ENCODE peak calls at places on chromosomes 16 and 17, in seven cellular contexts. C is activated B cell treated with CpG ODN at 0.5 μM for 24 hours, H is spleen, Q is Caco-2, E is AG04450, F is upper lobe of left lung, R is suprapubic skin. D is an unnamed sample.

GRCh38 chr16:56198755-56199114 is 7.4 kb downstream of the GNAO1 start:
- DNase-seq in Q (no peak), C (no peak), F (no peak), R (no peak), H (no peak), E (no peak), D (no peak)

GRCh38 chr16:64130140-64130539 is 991.7 kb downstream of the CDH11 start:
- DNase-seq in R (no peak), C (no peak), Q (no peak), F (no peak), H (no peak), E (no peak), D (no peak)

GRCh38 chr16:81485824-81486554 is 41.4 kb downstream of the CMIP start:
- DNase-seq in C (no peak), Q (no peak), F (no peak), E (no peak), H (no peak), R (no peak), D (no peak)

GRCh38 chr17:55281592-55282378 is 17.0 kb downstream of the HLF start:
- DNase-seq in Q (no peak), C (no peak), R (no peak), H (no peak), E (no peak), F (no peak), D (no peak)

GRCh38 chr16:49058382-49058781 is 223.3 kb downstream of the CBLN1 start:
- DNase-seq in C (no peak), Q (no peak), R (no peak), E (no peak), H (no peak), F (no peak), D (no peak)

GRCh38 chr17:16886655-16887322 is 85.1 kb downstream of the TNFRSF13B start:
- DNase-seq in F (no peak), H (peak), Q (no peak), R (no peak), E (no peak), C (no peak), D (no peak)

GRCh38 chr16:48335961-48336360 is 49.3 kb downstream of the SIAH1 start:
- DNase-seq in F (no peak), H (no peak), Q (no peak), C (no peak), E (peak), R (no peak), D (no peak)

GRCh38 chr17:82870541-82870940 is 30.7 kb upstream of the ZNF750 start:
- DNase-seq in F (no peak), Q (no peak), R (no peak), E (no peak), C (no peak), H (peak), D (no peak)

GRCh38 chr16:16101585-16101984 is 121.7 kb downstream of the ABCC6 start:
- DNase-seq in Q (no peak), R (no peak), E (no peak), H (no peak), C (no peak), F (no peak), D (no peak)

GRCh38 chr17:7313028-7313889 is 1.9 kb downstream of the GPS2 start:
- DNase-seq in E (no peak), H (no peak), Q (no peak), R (no peak), F (no peak), C (no peak), D (no peak)

GRCh38 chr17:58668598-58668935 is 23.3 kb downstream of the TEX14 start:
- DNase-seq in R (no peak), H (no peak), F (no peak), C (no peak), Q (no peak), E (no peak), D (no peak)

GRCh38 chr17:70204431-70204830 is 35.1 kb downstream of the KCNJ2 start:
- DNase-seq in F (no peak), R (no peak), C (no peak), E (no peak), H (no peak), Q (no peak), D (no peak)

GRCh38 chr16:51651061-51651466 is 500.0 kb upstream of the SALL1 start:
- DNase-seq in Q (no peak), C (no peak), H (no peak), E (no peak), R (no peak), F (peak), D (no peak)

GRCh38 chr17:199806-200603 is 18.6 kb upstream of the DOC2B start:
- DNase-seq in Q (no peak), F (peak), E (no peak), H (peak), C (no peak), R (no peak), D (no peak)

GRCh38 chr16:50012182-50012581 is 12.8 kb upstream of the CNEP1R1 start:
- DNase-seq in C (no peak), H (no peak), Q (no peak), F (no peak), R (no peak), E (no peak), D (no peak)

GRCh38 chr16:31064882-31065461 is 9.1 kb downstream of the ZNF668 start:
- DNase-seq in E (peak), H (no peak), Q (no peak), F (no peak), R (no peak), C (no peak), D (peak)

GRCh38 chr16:66662445-66663194 is 33.9 kb downstream of the CMTM4 start:
- DNase-seq in H (no peak), E (no peak), R (no peak), C (no peak), F (no peak), Q (no peak), D (no peak)

GRCh38 chr16:9372934-9373890 is 281.8 kb downstream of the HAPSTR1 start:
- DNase-seq in Q (no peak), E (no peak), H (no peak), R (no peak), F (no peak), C (no peak), D (no peak)

GRCh38 chr16:62829615-62830014 is 793.4 kb upstream of the CDH8 start:
- DNase-seq in Q (no peak), F (no peak), H (no peak), E (no peak), C (no peak), R (no peak), D (no peak)

GRCh38 chr16:2174396-2175131 is 19.0 kb downstream of the TRAF7 start:
- DNase-seq in H (peak), F (peak), E (no peak), C (no peak), Q (no peak), R (no peak), D (no peak)

GRCh38 chr17:10295728-10296343 is 77.0 kb downstream of the MYH13 start:
- DNase-seq in H (no peak), E (no peak), F (no peak), R (no peak), C (no peak), Q (peak), D (peak)

DNA sequence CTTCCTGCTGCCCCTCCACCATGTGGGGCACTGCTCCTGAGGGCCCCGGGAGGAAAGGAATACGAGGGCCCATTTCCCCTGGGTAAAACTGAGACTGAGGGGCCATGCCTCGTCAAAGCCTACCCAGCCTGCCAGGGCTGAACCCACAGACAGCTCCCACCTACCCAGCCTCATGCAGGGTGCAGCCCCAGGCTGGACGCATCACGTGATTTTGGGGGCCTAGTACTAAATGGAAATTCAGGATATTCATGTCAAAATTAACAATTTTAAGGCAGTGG is 3.4 kb upstream of the OSGIN1 start:
- DNase-seq in E (no peak), H (no peak), R (no peak), C (no peak), Q (no peak), F (no peak), D (no peak)
- TF ChIP-seq CTCF in E (no peak), H (no peak), R (no peak), C (no peak), Q (no peak), F (no peak), D (no peak)

GRCh38 chr17:3553419-3554401 is 3.9 kb downstream of the TRPV3 start:
- DNase-seq in E (no peak), H (peak), F (no peak), Q (no peak), R (no peak), C (no peak), D (no peak)

GRCh38 chr17:3549610-3550162 is 7.9 kb downstream of the TRPV3 start:
- DNase-seq in Q (no peak), R (no peak), H (no peak), F (no peak), E (no peak), C (no peak), D (no peak)

GRCh38 chr17:3554440-3554839 is 3.2 kb downstream of the TRPV3 start:
- DNase-seq in E (no peak), Q (no peak), H (no peak), R (no peak), C (no peak), F (no peak), D (no peak)

GRCh38 chr17:3552916-3553315 is 4.7 kb downstream of the TRPV3 start:
- DNase-seq in R (no peak), F (no peak), H (no peak), Q (no peak), C (no peak), E (no peak), D (no peak)

DNA sequence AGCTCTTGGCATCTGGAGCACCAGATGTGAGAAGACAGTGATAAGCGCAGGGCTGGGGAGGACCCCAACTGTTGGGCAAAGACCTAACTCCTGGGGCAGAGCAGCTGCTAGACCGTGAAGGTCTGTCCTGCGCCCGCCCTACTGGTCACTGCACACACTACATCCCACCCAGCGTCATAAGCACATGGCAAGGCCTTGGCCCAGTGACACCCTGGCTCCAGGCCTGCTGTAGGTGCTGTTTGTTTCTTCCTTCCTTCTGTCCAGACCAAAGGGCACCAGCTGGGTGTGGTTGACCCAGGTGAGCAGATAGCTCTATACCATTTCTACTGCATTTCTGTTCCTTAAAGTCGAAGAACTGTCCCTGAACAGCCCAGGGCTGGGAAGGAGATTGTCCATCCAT is 6.4 kb downstream of the TRPV3 start:
- DNase-seq in E (no peak), H (no peak), Q (no peak), R (no peak), F (no peak), C (no peak), D (no peak)
- TF ChIP-seq CTCF in E (peak), H (no peak), Q (no peak), R (no peak), F (no peak), C (no peak), D (no peak)

DNA sequence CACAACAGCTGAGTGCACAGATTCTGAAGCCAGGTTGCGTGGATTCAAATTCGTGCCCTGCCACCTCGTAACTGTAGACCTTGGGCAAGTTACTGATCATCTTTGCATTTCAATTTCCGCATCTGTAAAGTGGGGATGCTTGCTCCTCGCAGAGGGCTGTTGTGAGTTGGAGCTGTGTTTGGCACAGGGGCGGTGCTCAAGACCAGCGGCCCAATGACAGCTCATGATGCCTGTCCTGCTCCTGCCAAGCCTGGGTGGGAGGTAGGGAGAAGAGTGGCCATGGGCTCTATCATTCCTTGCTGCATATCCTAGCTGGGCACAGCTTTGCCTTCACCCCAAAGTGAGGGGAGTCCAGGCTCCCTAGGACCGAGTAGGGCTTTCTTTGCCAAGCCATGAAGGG is 12.6 kb downstream of the NXPH3 start:
- DNase-seq in H (no peak), F (no peak), Q (no peak), C (no peak), E (no peak), R (no peak), D (no peak)
- TF ChIP-seq CTCF in H (no peak), F (no peak), Q (no peak), C (no peak), E (no peak), R (no peak), D (no peak)

GRCh38 chr16:3305109-3306068 is at the start of the genes TIGD7 and ZNF75A:
- DNase-seq in C (peak), R (peak), E (peak), H (peak), F (peak), Q (peak), D (no peak)
- TF ChIP-seq CTCF in C (no peak), R (no peak), E (peak), H (peak), F (peak), Q (no peak), D (no peak)

GRCh38 chr17:15260376-15261062 is 4.6 kb downstream of the PMP22 start:
- DNase-seq in E (peak), Q (peak), R (peak), F (peak), H (peak), C (peak), D (peak)
- TF ChIP-seq CTCF in E (peak), Q (peak), R (peak), F (peak), H (peak), C (no peak), D (peak)

DNA sequence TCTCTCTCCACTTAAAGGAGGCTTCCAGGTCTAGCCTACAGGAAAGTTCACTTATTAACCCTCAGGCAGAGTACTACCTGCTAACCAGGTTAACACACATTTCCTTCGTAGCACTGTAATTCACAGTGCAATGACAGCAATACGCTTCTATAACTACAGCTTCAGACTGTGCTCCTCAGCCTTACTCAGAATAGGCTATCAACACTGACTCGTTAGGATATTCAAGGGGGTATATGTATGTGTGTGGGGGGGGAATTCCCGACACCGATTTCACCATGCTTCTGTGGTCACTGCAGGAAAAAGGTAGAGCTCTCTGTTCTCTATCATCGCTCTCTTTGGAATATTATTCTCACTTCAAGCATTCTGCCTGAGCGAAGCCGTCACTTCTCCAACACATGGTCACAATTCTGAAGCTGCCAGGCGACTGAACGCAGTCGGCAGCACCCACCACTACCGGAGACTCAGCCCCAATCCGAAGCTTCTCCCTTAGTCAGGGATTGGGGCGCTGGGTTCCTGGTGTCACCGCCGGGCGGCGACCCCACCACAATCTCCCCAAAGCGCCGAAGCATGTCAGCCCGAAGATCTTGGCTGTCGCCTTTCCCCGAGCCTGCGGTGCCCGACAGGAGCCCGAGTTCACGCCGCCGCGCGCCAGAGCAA is 599 bp downstream of the GGA3 start:
- DNase-seq in R (no peak), F (no peak), H (no peak), Q (no peak), C (no peak), E (no peak), D (no peak)
- TF ChIP-seq CTCF in R (no peak), F (no peak), H (no peak), Q (no peak), C (no peak), E (no peak), D (no peak)